ENCODE peak calls at places on chromosomes 1 and 21, in nine cellular contexts. One of them, this sample, is unnamed.

GRCh38 chr1:221394011-221394544 is 347.8 kb downstream of the DUSP10 start:
- DNase-seq in AG04450: peak; percentile 43
- DNase-seq in NT2/D1: no peak
- DNase-seq in MM.1S: no peak
- DNase-seq in spleen: no peak
- DNase-seq in pancreas: no peak
- DNase-seq in adipocyte: peak; percentile 66
- DNase-seq in CD8-positive, alpha-beta T cell: no peak
- DNase-seq in left ventricle myocardium inferior: no peak
- DNase-seq in this sample: no peak

GRCh38 chr1:59039551-59039950 is 255.7 kb upstream of the JUN start:
- DNase-seq in AG04450: no peak
- DNase-seq in NT2/D1: no peak
- DNase-seq in MM.1S: no peak
- DNase-seq in spleen: no peak
- DNase-seq in pancreas: no peak
- DNase-seq in adipocyte: no peak
- DNase-seq in CD8-positive, alpha-beta T cell: no peak
- DNase-seq in left ventricle myocardium inferior: no peak
- DNase-seq in this sample: no peak

GRCh38 chr1:31712625-31713024 is 8.8 kb upstream of the COL16A1 start:
- DNase-seq in AG04450: peak; percentile 55
- DNase-seq in NT2/D1: no peak
- DNase-seq in MM.1S: no peak
- DNase-seq in spleen: no peak
- DNase-seq in pancreas: no peak
- DNase-seq in adipocyte: peak; percentile 79
- DNase-seq in CD8-positive, alpha-beta T cell: no peak
- DNase-seq in left ventricle myocardium inferior: peak; percentile 50
- DNase-seq in this sample: no peak

GRCh38 chr1:219041141-219041540 is 132.5 kb upstream of the LYPLAL1 start:
- DNase-seq in AG04450: peak; percentile 66
- DNase-seq in NT2/D1: no peak
- DNase-seq in MM.1S: no peak
- DNase-seq in spleen: no peak
- DNase-seq in pancreas: no peak
- DNase-seq in adipocyte: peak; percentile 15
- DNase-seq in CD8-positive, alpha-beta T cell: no peak
- DNase-seq in left ventricle myocardium inferior: no peak
- DNase-seq in this sample: no peak

GRCh38 chr1:221772107-221772506 is 30.2 kb upstream of the DUSP10 start:
- DNase-seq in AG04450: no peak
- DNase-seq in NT2/D1: no peak
- DNase-seq in MM.1S: no peak
- DNase-seq in spleen: no peak
- DNase-seq in pancreas: no peak
- DNase-seq in adipocyte: peak; percentile 57
- DNase-seq in CD8-positive, alpha-beta T cell: no peak
- DNase-seq in left ventricle myocardium inferior: no peak
- DNase-seq in this sample: no peak

GRCh38 chr1:183180213-183180612 is 5.9 kb upstream of the LAMC2 start:
- DNase-seq in AG04450: peak; percentile 65
- DNase-seq in NT2/D1: no peak
- DNase-seq in MM.1S: no peak
- DNase-seq in spleen: no peak
- DNase-seq in pancreas: peak; percentile 49
- DNase-seq in adipocyte: peak; percentile 96
- DNase-seq in CD8-positive, alpha-beta T cell: no peak
- DNase-seq in left ventricle myocardium inferior: no peak
- DNase-seq in this sample: no peak

GRCh38 chr1:51690285-51690961 is 73.5 kb downstream of the OSBPL9 start:
- DNase-seq in AG04450: peak; percentile 53
- DNase-seq in NT2/D1: no peak
- DNase-seq in MM.1S: no peak
- DNase-seq in spleen: no peak
- DNase-seq in pancreas: peak; percentile 28
- DNase-seq in adipocyte: peak; percentile 62
- DNase-seq in CD8-positive, alpha-beta T cell: no peak
- DNase-seq in left ventricle myocardium inferior: no peak
- DNase-seq in this sample: no peak

GRCh38 chr1:162093095-162093494 is 23.6 kb downstream of the NOS1AP start:
- DNase-seq in AG04450: no peak
- DNase-seq in NT2/D1: no peak
- DNase-seq in MM.1S: no peak
- DNase-seq in spleen: no peak
- DNase-seq in pancreas: no peak
- DNase-seq in adipocyte: no peak
- DNase-seq in CD8-positive, alpha-beta T cell: no peak
- DNase-seq in left ventricle myocardium inferior: no peak
- DNase-seq in this sample: no peak

GRCh38 chr1:92882817-92883216 is 51.0 kb downstream of the RPL5 start:
- DNase-seq in AG04450: no peak
- DNase-seq in NT2/D1: no peak
- DNase-seq in MM.1S: no peak
- DNase-seq in spleen: no peak
- DNase-seq in pancreas: no peak
- DNase-seq in adipocyte: no peak
- DNase-seq in CD8-positive, alpha-beta T cell: peak; percentile 32
- DNase-seq in left ventricle myocardium inferior: no peak
- DNase-seq in this sample: peak; percentile 48

GRCh38 chr21:44613386-44614155 is 1.7 kb downstream of the KRTAP10-8 start:
- DNase-seq in AG04450: no peak
- DNase-seq in NT2/D1: no peak
- DNase-seq in MM.1S: no peak
- DNase-seq in spleen: no peak
- DNase-seq in pancreas: no peak
- DNase-seq in adipocyte: no peak
- DNase-seq in CD8-positive, alpha-beta T cell: no peak
- DNase-seq in left ventricle myocardium inferior: no peak
- DNase-seq in this sample: no peak

GRCh38 chr1:113672491-113672890 is 86.8 kb downstream of the PHTF1 start:
- DNase-seq in AG04450: no peak
- DNase-seq in NT2/D1: no peak
- DNase-seq in MM.1S: no peak
- DNase-seq in spleen: no peak
- DNase-seq in pancreas: no peak
- DNase-seq in adipocyte: no peak
- DNase-seq in CD8-positive, alpha-beta T cell: no peak
- DNase-seq in left ventricle myocardium inferior: no peak
- DNase-seq in this sample: no peak

GRCh38 chr1:12152106-12152891 is 14.5 kb upstream of the TNFRSF1B start:
- DNase-seq in AG04450: no peak
- DNase-seq in NT2/D1: no peak
- DNase-seq in MM.1S: no peak
- DNase-seq in spleen: no peak
- DNase-seq in pancreas: no peak
- DNase-seq in adipocyte: no peak
- DNase-seq in CD8-positive, alpha-beta T cell: no peak
- DNase-seq in left ventricle myocardium inferior: no peak
- DNase-seq in this sample: no peak

GRCh38 chr1:12150456-12151200 is 16.2 kb upstream of the TNFRSF1B start:
- DNase-seq in AG04450: no peak
- DNase-seq in NT2/D1: no peak
- DNase-seq in MM.1S: no peak
- DNase-seq in spleen: no peak
- DNase-seq in pancreas: no peak
- DNase-seq in adipocyte: no peak
- DNase-seq in CD8-positive, alpha-beta T cell: no peak
- DNase-seq in left ventricle myocardium inferior: no peak
- DNase-seq in this sample: no peak

GRCh38 chr1:12153181-12153785 is 13.5 kb upstream of the TNFRSF1B start:
- DNase-seq in AG04450: peak; percentile 27
- DNase-seq in NT2/D1: no peak
- DNase-seq in MM.1S: no peak
- DNase-seq in spleen: peak; percentile 93
- DNase-seq in pancreas: peak; percentile 71
- DNase-seq in adipocyte: peak; percentile 90
- DNase-seq in CD8-positive, alpha-beta T cell: no peak
- DNase-seq in left ventricle myocardium inferior: no peak
- DNase-seq in this sample: peak; percentile 44

GRCh38 chr1:12149791-12150175 is 17.0 kb upstream of the TNFRSF1B start:
- DNase-seq in AG04450: no peak
- DNase-seq in NT2/D1: no peak
- DNase-seq in MM.1S: no peak
- DNase-seq in spleen: no peak
- DNase-seq in pancreas: no peak
- DNase-seq in adipocyte: no peak
- DNase-seq in CD8-positive, alpha-beta T cell: no peak
- DNase-seq in left ventricle myocardium inferior: no peak
- DNase-seq in this sample: no peak

DNA sequence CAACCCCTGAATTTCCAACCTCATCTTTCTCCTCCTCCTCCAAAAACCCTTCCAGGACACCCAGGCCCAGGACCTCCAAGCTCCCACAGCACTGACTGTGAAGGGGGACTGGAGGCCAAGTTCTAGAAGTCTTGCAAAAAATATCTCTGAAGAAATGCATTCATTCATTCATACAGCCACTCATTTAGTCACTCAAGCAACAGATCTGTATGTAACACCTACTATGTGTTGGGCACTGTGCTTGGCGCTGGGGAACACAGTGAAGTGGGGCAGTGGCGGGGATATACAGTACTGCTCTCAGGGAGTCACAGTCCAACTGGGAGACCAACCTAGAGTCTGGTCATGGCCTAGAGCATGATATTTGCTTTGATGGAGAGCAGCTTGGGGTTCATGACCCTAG is 15.3 kb upstream of the TNFRSF1B start:
- DNase-seq in AG04450: no peak
- DNase-seq in NT2/D1: no peak
- DNase-seq in MM.1S: no peak
- DNase-seq in spleen: no peak
- DNase-seq in pancreas: no peak
- DNase-seq in adipocyte: no peak
- DNase-seq in CD8-positive, alpha-beta T cell: no peak
- DNase-seq in left ventricle myocardium inferior: no peak
- DNase-seq in this sample: no peak
- H3K4me3 ChIP-seq in AG04450: no peak overlapping the region
- H3K4me3 ChIP-seq in NT2/D1: no peak overlapping the region
- H3K4me3 ChIP-seq in MM.1S: no peak overlapping the region
- H3K4me3 ChIP-seq in spleen: no peak overlapping the region
- H3K4me3 ChIP-seq in pancreas: no peak overlapping the region
- H3K4me3 ChIP-seq in adipocyte: no peak overlapping the region
- H3K4me3 ChIP-seq in CD8-positive, alpha-beta T cell: no peak overlapping the region
- H3K4me3 ChIP-seq in left ventricle myocardium inferior: no peak overlapping the region
- H3K4me3 ChIP-seq in this sample: peak overlapping the region; percentile 75

DNA sequence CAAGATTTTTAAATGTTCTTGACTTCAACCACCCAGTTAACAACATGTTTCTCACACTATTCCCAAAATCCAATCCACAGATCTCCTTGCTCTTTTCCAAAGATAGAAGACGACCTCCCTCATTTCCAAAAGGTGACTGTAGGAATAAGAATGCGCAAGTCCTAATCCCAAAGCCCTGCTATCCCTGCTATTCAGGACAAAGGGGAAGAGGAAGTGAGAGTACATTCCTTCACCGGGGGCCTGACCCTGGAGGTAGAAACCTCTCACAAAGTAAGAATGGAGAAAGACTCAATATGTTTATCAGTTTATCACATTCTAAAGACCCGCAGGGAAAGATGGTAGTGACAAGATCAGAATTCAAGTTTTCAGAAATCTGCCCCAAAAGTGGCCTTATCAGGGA is 55.7 kb downstream of the PLEKHA6 start:
- DNase-seq in AG04450: no peak
- DNase-seq in NT2/D1: peak; percentile 91
- DNase-seq in MM.1S: no peak
- DNase-seq in spleen: no peak
- DNase-seq in pancreas: no peak
- DNase-seq in adipocyte: peak; percentile 17
- DNase-seq in CD8-positive, alpha-beta T cell: no peak
- DNase-seq in left ventricle myocardium inferior: no peak
- DNase-seq in this sample: no peak
- H3K27me3 ChIP-seq in AG04450: no peaks in the 10 kb centered on the region
- H3K27me3 ChIP-seq in NT2/D1: no peaks in the 10 kb centered on the region
- H3K27me3 ChIP-seq in MM.1S: no peaks in the 10 kb centered on the region
- H3K27me3 ChIP-seq in spleen: peaks cover 7% of the 10 kb centered on the region
- H3K27me3 ChIP-seq in pancreas: no peaks in the 10 kb centered on the region
- H3K27me3 ChIP-seq in adipocyte: peaks cover 5% of the 10 kb centered on the region
- H3K27me3 ChIP-seq in CD8-positive, alpha-beta T cell: no peaks in the 10 kb centered on the region
- H3K27me3 ChIP-seq in left ventricle myocardium inferior: no peaks in the 10 kb centered on the region
- H3K27me3 ChIP-seq in this sample: peaks cover 4% of the 10 kb centered on the region

GRCh38 chr21:20026517-20026916 is 971.7 kb upstream of the NCAM2 start:
- DNase-seq in AG04450: no peak
- DNase-seq in NT2/D1: no peak
- DNase-seq in MM.1S: no peak
- DNase-seq in spleen: no peak
- DNase-seq in pancreas: no peak
- DNase-seq in adipocyte: no peak
- DNase-seq in CD8-positive, alpha-beta T cell: no peak
- DNase-seq in left ventricle myocardium inferior: no peak
- DNase-seq in this sample: no peak
- H3K9me3 ChIP-seq in AG04450: peaks cover 14% of the 10 kb centered on the region
- H3K9me3 ChIP-seq in NT2/D1: no peaks in the 10 kb centered on the region
- H3K9me3 ChIP-seq in MM.1S: no peaks in the 10 kb centered on the region
- H3K9me3 ChIP-seq in spleen: no peaks in the 10 kb centered on the region
- H3K9me3 ChIP-seq in pancreas: no peaks in the 10 kb centered on the region
- H3K9me3 ChIP-seq in adipocyte: no peaks in the 10 kb centered on the region
- H3K9me3 ChIP-seq in CD8-positive, alpha-beta T cell: no peaks in the 10 kb centered on the region
- H3K9me3 ChIP-seq in left ventricle myocardium inferior: no peaks in the 10 kb centered on the region
- H3K9me3 ChIP-seq in this sample: no peaks in the 10 kb centered on the region

GRCh38 chr21:34891610-34891943 is 157.5 kb downstream of the RUNX1 start:
- DNase-seq in AG04450: no peak
- DNase-seq in NT2/D1: no peak
- DNase-seq in MM.1S: no peak
- DNase-seq in spleen: no peak
- DNase-seq in pancreas: no peak
- DNase-seq in adipocyte: no peak
- DNase-seq in CD8-positive, alpha-beta T cell: no peak
- DNase-seq in left ventricle myocardium inferior: no peak
- DNase-seq in this sample: no peak
- H3K4me3 ChIP-seq in AG04450: peak overlapping the region; percentile 55
- H3K4me3 ChIP-seq in NT2/D1: peak overlapping the region; percentile 62
- H3K4me3 ChIP-seq in MM.1S: no peak overlapping the region
- H3K4me3 ChIP-seq in spleen: no peak overlapping the region
- H3K4me3 ChIP-seq in pancreas: no peak overlapping the region
- H3K4me3 ChIP-seq in adipocyte: peak overlapping the region; percentile 97
- H3K4me3 ChIP-seq in CD8-positive, alpha-beta T cell: no peak overlapping the region
- H3K4me3 ChIP-seq in left ventricle myocardium inferior: peak overlapping the region; percentile 75
- H3K4me3 ChIP-seq in this sample: no peak overlapping the region

This sample was measured in CD4-positive, CD25-positive, alpha-beta regulatory T cell.